ENCODE peak calls at places on chromosomes 2 and 18, in ten cellular contexts. One of them, this sample, is unnamed.

GRCh38 chr2:43060435-43061016 is 165.9 kb downstream of the ZFP36L2 start:
- DNase-seq in fibroblast of the aortic adventitia: no peak
- DNase-seq in vagina: no peak
- DNase-seq in colonic mucosa: no peak
- DNase-seq in neural progenitor cell: no peak
- DNase-seq in GM06990: no peak
- DNase-seq in ascending aorta: no peak
- DNase-seq in AG09309: no peak
- DNase-seq in lower lobe of right lung: no peak
- DNase-seq in cardiac muscle cell: no peak
- DNase-seq in this sample: no peak

GRCh38 chr2:131567891-131568290 is 40.2 kb downstream of the CCDC74A start:
- DNase-seq in fibroblast of the aortic adventitia: no peak
- DNase-seq in vagina: no peak
- DNase-seq in colonic mucosa: no peak
- DNase-seq in neural progenitor cell: no peak
- DNase-seq in GM06990: no peak
- DNase-seq in ascending aorta: no peak
- DNase-seq in AG09309: no peak
- DNase-seq in lower lobe of right lung: no peak
- DNase-seq in cardiac muscle cell: peak
- DNase-seq in this sample: no peak

GRCh38 chr2:12965540-12966269 is 249.0 kb downstream of the TRIB2 start:
- DNase-seq in fibroblast of the aortic adventitia: peak
- DNase-seq in vagina: no peak
- DNase-seq in colonic mucosa: no peak
- DNase-seq in neural progenitor cell: no peak
- DNase-seq in GM06990: no peak
- DNase-seq in ascending aorta: no peak
- DNase-seq in AG09309: no peak
- DNase-seq in lower lobe of right lung: no peak
- DNase-seq in cardiac muscle cell: peak
- DNase-seq in this sample: peak

GRCh38 chr2:160411167-160411566 is 82.4 kb downstream of the RBMS1 start:
- DNase-seq in fibroblast of the aortic adventitia: peak
- DNase-seq in vagina: no peak
- DNase-seq in colonic mucosa: no peak
- DNase-seq in neural progenitor cell: no peak
- DNase-seq in GM06990: no peak
- DNase-seq in ascending aorta: no peak
- DNase-seq in AG09309: no peak
- DNase-seq in lower lobe of right lung: no peak
- DNase-seq in cardiac muscle cell: peak
- DNase-seq in this sample: peak

GRCh38 chr2:229875549-229875948 is 46.3 kb downstream of the TRIP12 start:
- DNase-seq in fibroblast of the aortic adventitia: no peak
- DNase-seq in vagina: no peak
- DNase-seq in colonic mucosa: no peak
- DNase-seq in neural progenitor cell: no peak
- DNase-seq in GM06990: no peak
- DNase-seq in ascending aorta: no peak
- DNase-seq in AG09309: no peak
- DNase-seq in lower lobe of right lung: no peak
- DNase-seq in cardiac muscle cell: no peak
- DNase-seq in this sample: no peak

GRCh38 chr2:234678721-234679120 is 181.8 kb upstream of the ARL4C start:
- DNase-seq in fibroblast of the aortic adventitia: peak
- DNase-seq in vagina: peak
- DNase-seq in colonic mucosa: no peak
- DNase-seq in neural progenitor cell: no peak
- DNase-seq in GM06990: no peak
- DNase-seq in ascending aorta: no peak
- DNase-seq in AG09309: peak
- DNase-seq in lower lobe of right lung: no peak
- DNase-seq in cardiac muscle cell: peak
- DNase-seq in this sample: peak

GRCh38 chr2:221741496-221742211 is 169.6 kb upstream of the EPHA4 start:
- DNase-seq in fibroblast of the aortic adventitia: no peak
- DNase-seq in vagina: no peak
- DNase-seq in colonic mucosa: no peak
- DNase-seq in neural progenitor cell: no peak
- DNase-seq in GM06990: no peak
- DNase-seq in ascending aorta: no peak
- DNase-seq in AG09309: no peak
- DNase-seq in lower lobe of right lung: no peak
- DNase-seq in cardiac muscle cell: no peak
- DNase-seq in this sample: no peak

GRCh38 chr2:104766683-104767082 is 87.2 kb upstream of the POU3F3 start:
- DNase-seq in fibroblast of the aortic adventitia: no peak
- DNase-seq in vagina: no peak
- DNase-seq in colonic mucosa: no peak
- DNase-seq in neural progenitor cell: no peak
- DNase-seq in GM06990: no peak
- DNase-seq in ascending aorta: no peak
- DNase-seq in AG09309: no peak
- DNase-seq in lower lobe of right lung: no peak
- DNase-seq in cardiac muscle cell: no peak
- DNase-seq in this sample: no peak

GRCh38 chr2:239227111-239227581 is 173.7 kb downstream of the HDAC4 start:
- DNase-seq in fibroblast of the aortic adventitia: no peak
- DNase-seq in vagina: no peak
- DNase-seq in colonic mucosa: no peak
- DNase-seq in neural progenitor cell: no peak
- DNase-seq in GM06990: no peak
- DNase-seq in ascending aorta: no peak
- DNase-seq in AG09309: no peak
- DNase-seq in lower lobe of right lung: no peak
- DNase-seq in cardiac muscle cell: no peak
- DNase-seq in this sample: no peak

GRCh38 chr18:13500891-13501887 is 225.2 kb downstream of the FAM210A start:
- DNase-seq in fibroblast of the aortic adventitia: peak
- DNase-seq in vagina: no peak
- DNase-seq in colonic mucosa: no peak
- DNase-seq in neural progenitor cell: no peak
- DNase-seq in GM06990: no peak
- DNase-seq in ascending aorta: no peak
- DNase-seq in AG09309: peak
- DNase-seq in lower lobe of right lung: no peak
- DNase-seq in cardiac muscle cell: peak
- DNase-seq in this sample: peak

GRCh38 chr18:79516441-79516931 is 120.8 kb downstream of the NFATC1 start:
- DNase-seq in fibroblast of the aortic adventitia: no peak
- DNase-seq in vagina: peak
- DNase-seq in colonic mucosa: peak
- DNase-seq in neural progenitor cell: no peak
- DNase-seq in GM06990: no peak
- DNase-seq in ascending aorta: no peak
- DNase-seq in AG09309: no peak
- DNase-seq in lower lobe of right lung: no peak
- DNase-seq in cardiac muscle cell: no peak
- DNase-seq in this sample: no peak

GRCh38 chr2:201937343-201937742 is 96.3 kb upstream of the FZD7 start:
- DNase-seq in fibroblast of the aortic adventitia: no peak
- DNase-seq in vagina: no peak
- DNase-seq in colonic mucosa: no peak
- DNase-seq in neural progenitor cell: no peak
- DNase-seq in GM06990: no peak
- DNase-seq in ascending aorta: no peak
- DNase-seq in AG09309: no peak
- DNase-seq in lower lobe of right lung: no peak
- DNase-seq in cardiac muscle cell: no peak
- DNase-seq in this sample: no peak

GRCh38 chr2:127853667-127854066 is 4.3 kb downstream of the POLR2D start:
- DNase-seq in fibroblast of the aortic adventitia: no peak
- DNase-seq in vagina: no peak
- DNase-seq in colonic mucosa: no peak
- DNase-seq in neural progenitor cell: no peak
- DNase-seq in GM06990: no peak
- DNase-seq in ascending aorta: no peak
- DNase-seq in AG09309: no peak
- DNase-seq in lower lobe of right lung: no peak
- DNase-seq in cardiac muscle cell: no peak
- DNase-seq in this sample: no peak
- H3K4me3 ChIP-seq in fibroblast of the aortic adventitia: no peak
- H3K4me3 ChIP-seq in vagina: no peak
- H3K4me3 ChIP-seq in colonic mucosa: no peak
- H3K4me3 ChIP-seq in neural progenitor cell: no peak
- H3K4me3 ChIP-seq in GM06990: no peak
- H3K4me3 ChIP-seq in ascending aorta: no peak
- H3K4me3 ChIP-seq in AG09309: no peak
- H3K4me3 ChIP-seq in lower lobe of right lung: no peak
- H3K4me3 ChIP-seq in cardiac muscle cell: no peak
- H3K4me3 ChIP-seq in this sample: no peak

GRCh38 chr18:23154823-23155517 is 19.7 kb downstream of the CABLES1 start:
- DNase-seq in fibroblast of the aortic adventitia: peak
- DNase-seq in vagina: no peak
- DNase-seq in colonic mucosa: no peak
- DNase-seq in neural progenitor cell: no peak
- DNase-seq in GM06990: no peak
- DNase-seq in ascending aorta: no peak
- DNase-seq in AG09309: no peak
- DNase-seq in lower lobe of right lung: no peak
- DNase-seq in cardiac muscle cell: no peak
- DNase-seq in this sample: no peak
- TF ChIP-seq CTCF in fibroblast of the aortic adventitia: peak
- TF ChIP-seq CTCF in vagina: no peak
- TF ChIP-seq CTCF in colonic mucosa: no peak
- TF ChIP-seq CTCF in neural progenitor cell: no peak
- TF ChIP-seq CTCF in GM06990: no peak
- TF ChIP-seq CTCF in ascending aorta: no peak
- TF ChIP-seq CTCF in AG09309: no peak
- TF ChIP-seq CTCF in lower lobe of right lung: no peak
- TF ChIP-seq CTCF in cardiac muscle cell: no peak
- TF ChIP-seq CTCF in this sample: no peak

GRCh38 chr2:191936882-191937405 is 90.1 kb upstream of the CAVIN2 start:
- DNase-seq in fibroblast of the aortic adventitia: no peak
- DNase-seq in vagina: no peak
- DNase-seq in colonic mucosa: no peak
- DNase-seq in neural progenitor cell: no peak
- DNase-seq in GM06990: no peak
- DNase-seq in ascending aorta: no peak
- DNase-seq in AG09309: no peak
- DNase-seq in lower lobe of right lung: no peak
- DNase-seq in cardiac muscle cell: no peak
- DNase-seq in this sample: no peak
- H3K4me3 ChIP-seq in fibroblast of the aortic adventitia: no peak
- H3K4me3 ChIP-seq in vagina: no peak
- H3K4me3 ChIP-seq in colonic mucosa: no peak
- H3K4me3 ChIP-seq in neural progenitor cell: no peak
- H3K4me3 ChIP-seq in GM06990: no peak
- H3K4me3 ChIP-seq in ascending aorta: no peak
- H3K4me3 ChIP-seq in AG09309: no peak
- H3K4me3 ChIP-seq in lower lobe of right lung: no peak
- H3K4me3 ChIP-seq in cardiac muscle cell: no peak
- H3K4me3 ChIP-seq in this sample: no peak

GRCh38 chr2:61910603-61911002 is 5.1 kb downstream of the COMMD1 start:
- DNase-seq in fibroblast of the aortic adventitia: no peak
- DNase-seq in vagina: no peak
- DNase-seq in colonic mucosa: no peak
- DNase-seq in neural progenitor cell: peak
- DNase-seq in GM06990: no peak
- DNase-seq in ascending aorta: no peak
- DNase-seq in AG09309: no peak
- DNase-seq in lower lobe of right lung: no peak
- DNase-seq in cardiac muscle cell: no peak
- DNase-seq in this sample: peak
- TF ChIP-seq CTCF in fibroblast of the aortic adventitia: peak
- TF ChIP-seq CTCF in vagina: no peak
- TF ChIP-seq CTCF in colonic mucosa: peak
- TF ChIP-seq CTCF in neural progenitor cell: peak
- TF ChIP-seq CTCF in GM06990: peak
- TF ChIP-seq CTCF in ascending aorta: no peak
- TF ChIP-seq CTCF in AG09309: peak
- TF ChIP-seq CTCF in lower lobe of right lung: peak
- TF ChIP-seq CTCF in cardiac muscle cell: peak
- TF ChIP-seq CTCF in this sample: peak

GRCh38 chr2:46981662-46982351 is 66.2 kb upstream of the MCFD2 start:
- DNase-seq in fibroblast of the aortic adventitia: no peak
- DNase-seq in vagina: no peak
- DNase-seq in colonic mucosa: peak
- DNase-seq in neural progenitor cell: no peak
- DNase-seq in GM06990: no peak
- DNase-seq in ascending aorta: no peak
- DNase-seq in AG09309: no peak
- DNase-seq in lower lobe of right lung: no peak
- DNase-seq in cardiac muscle cell: no peak
- DNase-seq in this sample: no peak
- H3K4me3 ChIP-seq in fibroblast of the aortic adventitia: no peak
- H3K4me3 ChIP-seq in vagina: no peak
- H3K4me3 ChIP-seq in colonic mucosa: no peak
- H3K4me3 ChIP-seq in neural progenitor cell: no peak
- H3K4me3 ChIP-seq in GM06990: no peak
- H3K4me3 ChIP-seq in ascending aorta: no peak
- H3K4me3 ChIP-seq in AG09309: no peak
- H3K4me3 ChIP-seq in lower lobe of right lung: no peak
- H3K4me3 ChIP-seq in cardiac muscle cell: no peak
- H3K4me3 ChIP-seq in this sample: no peak

DNA sequence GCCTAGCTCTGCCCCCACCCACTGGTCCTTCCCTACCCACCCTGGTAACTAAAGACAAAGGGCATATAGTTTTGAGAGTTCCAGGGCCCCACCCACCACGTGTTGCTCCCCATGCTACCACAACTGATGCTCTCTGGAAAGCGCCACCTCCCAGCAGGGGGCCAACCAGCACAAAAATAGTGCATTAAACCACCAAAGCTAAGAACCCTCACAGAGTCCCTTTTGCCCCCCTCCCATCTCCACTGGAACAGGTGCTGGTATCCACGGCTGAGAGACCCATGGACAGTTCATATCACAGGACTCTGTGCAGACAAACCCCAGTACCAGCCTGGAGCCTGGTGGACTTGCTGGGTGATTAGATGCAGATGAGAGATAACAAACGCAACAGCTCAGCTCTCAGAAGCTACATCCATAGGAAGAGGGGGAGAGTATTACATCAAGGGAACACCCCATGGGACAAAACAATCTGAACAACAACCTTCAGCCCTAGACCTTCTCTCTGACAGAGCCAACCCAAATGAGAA is 715.9 kb downstream of the NUP35 start:
- DNase-seq in fibroblast of the aortic adventitia: no peak
- DNase-seq in vagina: no peak
- DNase-seq in colonic mucosa: no peak
- DNase-seq in neural progenitor cell: no peak
- DNase-seq in GM06990: no peak
- DNase-seq in ascending aorta: no peak
- DNase-seq in AG09309: no peak
- DNase-seq in lower lobe of right lung: no peak
- DNase-seq in cardiac muscle cell: no peak
- DNase-seq in this sample: no peak
- TF ChIP-seq CTCF in fibroblast of the aortic adventitia: no peak
- TF ChIP-seq CTCF in vagina: no peak
- TF ChIP-seq CTCF in colonic mucosa: no peak
- TF ChIP-seq CTCF in neural progenitor cell: no peak
- TF ChIP-seq CTCF in GM06990: no peak
- TF ChIP-seq CTCF in ascending aorta: no peak
- TF ChIP-seq CTCF in AG09309: no peak
- TF ChIP-seq CTCF in lower lobe of right lung: no peak
- TF ChIP-seq CTCF in cardiac muscle cell: no peak
- TF ChIP-seq CTCF in this sample: no peak

GRCh38 chr18:49948975-49949374 is 135.6 kb upstream of the ACAA2 start:
- DNase-seq in fibroblast of the aortic adventitia: no peak
- DNase-seq in vagina: no peak
- DNase-seq in colonic mucosa: no peak
- DNase-seq in neural progenitor cell: no peak
- DNase-seq in GM06990: no peak
- DNase-seq in ascending aorta: no peak
- DNase-seq in AG09309: no peak
- DNase-seq in lower lobe of right lung: no peak
- DNase-seq in cardiac muscle cell: no peak
- DNase-seq in this sample: no peak
- H3K4me3 ChIP-seq in fibroblast of the aortic adventitia: no peak
- H3K4me3 ChIP-seq in vagina: no peak
- H3K4me3 ChIP-seq in colonic mucosa: no peak
- H3K4me3 ChIP-seq in neural progenitor cell: no peak
- H3K4me3 ChIP-seq in GM06990: no peak
- H3K4me3 ChIP-seq in ascending aorta: no peak
- H3K4me3 ChIP-seq in AG09309: no peak
- H3K4me3 ChIP-seq in lower lobe of right lung: no peak
- H3K4me3 ChIP-seq in cardiac muscle cell: no peak
- H3K4me3 ChIP-seq in this sample: no peak

This sample was measured in fibroblast of pulmonary artery.